ENCODE peak calls at places on chromosomes 12 and 14, in four cellular contexts. C is lower leg skin; L is CD8-positive, alpha-beta T cell; N is endothelial cell. O is an unnamed sample.

GRCh38 chr14:35046751-35047536 is 872 bp downstream of the FAM177A1 start:
- DNase-seq in C (peak; percentile 54), L (no peak), N (no peak), O (no peak)

GRCh38 chr12:27015730-27016076 is 1.5 kb upstream of the TM7SF3 start:
- DNase-seq in C (no peak), L (no peak), N (no peak), O (no peak)

GRCh38 chr12:53500119-53500775 is 836 bp upstream of the TARBP2 start:
- DNase-seq in C (peak; percentile 83), L (no peak), N (no peak), O (peak; percentile 53)

GRCh38 chr14:37116933-37117844 is 55.2 kb downstream of the SLC25A21 start:
- DNase-seq in C (no peak), L (no peak), N (no peak), O (no peak)

GRCh38 chr12:124188561-124189405 is 106.1 kb upstream of the RFLNA start:
- DNase-seq in C (no peak), L (no peak), N (peak; percentile 22), O (no peak)

GRCh38 chr14:105448706-105449111 is 25.9 kb upstream of the CRIP2 start:
- DNase-seq in C (no peak), L (peak; percentile 74), N (peak; percentile 84), O (peak; percentile 38)

GRCh38 chr14:32319368-32320049 is 9.6 kb upstream of the AKAP6 start:
- DNase-seq in C (no peak), L (no peak), N (no peak), O (no peak)

GRCh38 chr12:94100990-94101901 is 47.1 kb upstream of the PLXNC1 start:
- DNase-seq in C (peak; percentile 63), L (peak; percentile 84), N (peak; percentile 89), O (peak; percentile 57)

GRCh38 chr14:50670196-50670875 is 2.2 kb upstream of the SAV1 start:
- DNase-seq in C (no peak), L (no peak), N (no peak), O (no peak)

GRCh38 chr14:93089501-93090269 is 26.0 kb downstream of the ITPK1 start:
- DNase-seq in C (no peak), L (no peak), N (no peak), O (no peak)

GRCh38 chr14:67971627-67972625 is 152.3 kb downstream of the RAD51B start:
- DNase-seq in C (no peak), L (no peak), N (no peak), O (no peak)

GRCh38 chr12:19916982-19917381 is 451.4 kb upstream of the PDE3A start:
- DNase-seq in C (no peak), L (no peak), N (no peak), O (no peak)

GRCh38 chr12:19912996-19913395 is 455.3 kb upstream of the PDE3A start:
- DNase-seq in C (no peak), L (no peak), N (no peak), O (no peak)

GRCh38 chr12:19916193-19916498 is 452.2 kb upstream of the PDE3A start:
- DNase-seq in C (no peak), L (no peak), N (no peak), O (no peak)

GRCh38 chr12:19910681-19911080 is 457.7 kb upstream of the PDE3A start:
- DNase-seq in C (no peak), L (no peak), N (no peak), O (no peak)

GRCh38 chr12:19915392-19916192 is 452.7 kb upstream of the PDE3A start:
- DNase-seq in C (no peak), L (no peak), N (peak; percentile 15), O (no peak)
- TF ChIP-seq CTCF in C (no peak), L (no peak), N (peak; percentile 73), O (peak; percentile 10)

GRCh38 chr14:95310635-95311380 is 8.9 kb downstream of the CLMN start:
- DNase-seq in C (no peak), L (no peak), N (no peak), O (no peak)

GRCh38 chr14:95309261-95310051 is 10.3 kb downstream of the CLMN start:
- DNase-seq in C (no peak), L (no peak), N (no peak), O (no peak)

GRCh38 chr14:95313707-95314106 is 6.0 kb downstream of the CLMN start:
- DNase-seq in C (peak; percentile 74), L (no peak), N (no peak), O (peak; percentile 82)

GRCh38 chr14:95313246-95313645 is 6.5 kb downstream of the CLMN start:
- DNase-seq in C (no peak), L (no peak), N (no peak), O (no peak)

DNA sequence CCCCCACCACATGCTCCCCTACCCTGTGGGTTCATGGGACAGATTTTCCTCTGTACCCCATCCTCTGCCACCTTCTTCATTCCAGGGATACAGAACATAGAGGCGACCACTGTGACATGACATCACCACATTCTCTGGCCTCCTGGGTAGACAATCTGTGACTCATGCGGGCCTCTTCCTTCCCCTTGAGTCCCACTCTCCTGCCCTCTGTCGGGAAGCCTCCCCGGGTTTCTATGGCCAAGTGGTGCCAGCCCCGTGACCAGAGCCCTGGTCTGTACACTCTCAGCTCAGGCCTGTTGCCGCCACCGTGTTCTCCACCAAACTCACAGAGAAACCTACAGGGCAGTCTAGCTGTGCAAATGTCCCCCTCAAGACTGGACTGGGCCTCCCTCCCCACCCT is 8.0 kb downstream of the CLMN start:
- DNase-seq in C (no peak), L (no peak), N (no peak), O (no peak)
- TF ChIP-seq CTCF in C (no peak), L (no peak), N (no peak), O (no peak)

GRCh38 chr14:91577632-91578233 is 67.6 kb upstream of the PPP4R3A start:
- DNase-seq in C (no peak), L (no peak), N (no peak), O (no peak)

GRCh38 chr14:91570021-91570420 is 59.9 kb upstream of the PPP4R3A start:
- DNase-seq in C (no peak), L (no peak), N (no peak), O (no peak)

GRCh38 chr14:91575469-91576208 is 65.5 kb upstream of the PPP4R3A start:
- DNase-seq in C (no peak), L (no peak), N (no peak), O (no peak)

GRCh38 chr14:91573528-91573893 is 63.4 kb upstream of the PPP4R3A start:
- DNase-seq in C (no peak), L (no peak), N (no peak), O (no peak)

DNA sequence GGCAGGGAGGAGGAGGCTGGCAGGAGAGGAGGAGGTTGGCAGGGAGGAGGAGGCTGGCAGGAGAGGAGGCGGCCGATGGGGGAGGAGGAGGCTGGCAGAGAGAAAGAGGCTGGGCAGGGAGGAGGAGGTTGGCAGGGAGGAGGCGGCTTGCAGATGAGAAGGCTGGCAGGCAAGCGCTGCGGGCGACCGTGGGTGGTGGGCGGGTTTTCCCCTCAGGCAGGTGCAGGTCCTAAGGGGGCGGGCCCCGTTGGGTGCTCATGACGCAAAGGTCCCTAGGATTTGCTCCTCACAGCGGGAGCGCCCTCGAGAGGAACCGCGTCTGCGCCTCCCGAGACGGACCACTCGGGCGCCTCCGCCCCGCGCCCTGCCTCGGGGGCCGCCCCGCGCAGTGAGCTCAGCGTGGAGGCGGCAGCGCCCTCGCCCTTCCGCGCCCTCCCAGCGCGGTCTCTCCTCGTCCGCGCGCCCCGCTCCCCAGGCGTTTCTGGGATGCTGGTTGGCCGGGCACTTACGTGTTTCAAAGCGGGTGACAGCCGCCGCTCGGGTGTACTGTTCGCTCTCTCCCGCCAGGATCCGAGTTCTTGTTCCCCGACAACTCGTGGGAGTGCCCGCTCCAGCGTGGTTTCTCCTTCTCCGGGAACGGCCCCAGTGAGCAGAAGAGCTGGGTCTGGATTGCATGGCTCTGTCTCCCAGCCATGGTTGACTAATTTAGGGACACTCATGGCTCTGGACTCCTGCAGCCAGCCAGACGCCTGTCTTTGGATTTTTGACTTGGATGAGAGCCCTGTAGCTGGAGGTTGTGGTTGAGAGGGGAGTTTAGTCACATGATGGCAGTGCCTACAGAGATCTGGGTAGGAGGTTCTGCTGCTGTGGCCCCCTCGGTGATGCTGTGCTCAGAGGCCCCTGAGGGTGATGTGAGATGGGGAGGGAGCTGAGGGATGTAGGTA is 64.1 kb upstream of the PPP4R3A start:
- DNase-seq in C (peak; percentile 18), L (peak; percentile 77), N (peak; percentile 31), O (no peak)
- TF ChIP-seq CTCF in C (no peak), L (no peak), N (no peak), O (no peak)

DNA sequence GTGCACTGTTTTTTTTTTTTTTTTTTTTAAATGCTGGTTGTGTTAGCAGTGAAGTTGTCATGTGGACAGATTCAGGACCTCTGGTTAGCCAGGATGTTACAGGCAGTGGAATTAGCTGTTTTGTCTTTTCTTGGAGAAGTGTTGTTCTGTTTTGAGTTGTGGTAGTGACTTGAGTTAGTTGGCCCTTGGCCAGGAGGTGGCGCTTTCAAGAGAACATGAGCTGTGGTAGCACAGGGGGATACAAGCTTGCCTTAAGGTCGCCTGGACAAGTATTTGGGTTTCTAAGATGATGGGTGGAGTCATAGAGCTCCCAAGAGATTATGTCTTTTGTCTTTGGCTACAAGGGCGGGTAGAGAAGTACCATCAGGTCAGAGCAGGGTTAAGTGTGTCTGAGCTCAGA is 33.3 kb upstream of the CCDC198 start:
- DNase-seq in C (no peak), L (no peak), N (peak; percentile 42), O (no peak)
- TF ChIP-seq CTCF in C (no peak), L (no peak), N (peak; percentile 29), O (no peak)

GRCh38 chr14:71011479-71011878 is 104.2 kb downstream of the PCNX1 start:
- DNase-seq in C (no peak), L (no peak), N (no peak), O (no peak)
- TF ChIP-seq CTCF in C (no peak), L (peak; percentile 55), N (no peak), O (no peak)

GRCh38 chr12:52494100-52494499 is 1.0 kb upstream of the KRT6A start:
- DNase-seq in C (no peak), L (no peak), N (no peak), O (no peak)
- TF ChIP-seq CTCF in C (no peak), L (no peak), N (no peak), O (no peak)

DNA sequence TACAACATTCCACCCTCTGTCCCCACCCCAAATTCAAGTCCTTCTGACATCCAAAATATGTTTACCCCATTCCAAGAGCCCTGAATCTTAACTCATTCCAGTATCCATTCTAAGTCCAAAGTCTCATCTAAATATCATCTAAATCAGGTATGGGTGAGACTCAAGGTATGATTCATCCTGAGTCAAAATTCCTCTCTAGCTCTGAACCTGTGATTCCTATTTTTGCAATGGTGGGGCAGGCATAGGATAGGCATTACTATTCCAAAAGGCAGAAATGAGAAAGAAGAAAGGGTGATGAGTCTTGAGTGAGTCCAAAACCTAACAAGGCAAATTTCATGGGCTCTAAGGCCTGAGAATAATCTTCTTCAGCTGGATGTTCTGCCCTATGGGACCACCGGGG is 140.3 kb upstream of the FAR2 start:
- DNase-seq in C (no peak), L (no peak), N (no peak), O (no peak)
- TF ChIP-seq CTCF in C (no peak), L (no peak), N (no peak), O (no peak)

GRCh38 chr14:22822017-22822618 is 6.9 kb upstream of the SLC7A7 start:
- DNase-seq in C (no peak), L (no peak), N (no peak), O (no peak)
- TF ChIP-seq CTCF in C (no peak), L (no peak), N (no peak), O (no peak)